ENCODE peak calls at places on chromosomes 6 and 20, in ten cellular contexts. Q, I, U, F, X, T, N, G, C and L are unnamed samples.
A peak's percentile ranks its signal among the peaks of the same experiment; 100 is the strongest.

GRCh38 chr6:107740496-107741190 is 83.5 kb downstream of the SCML4 start:
- DNase-seq in Q (no peak), X (no peak), T (no peak), I (no peak), U (no peak), N (no peak), G (no peak), F (no peak), C (no peak), L (no peak)

GRCh38 chr20:16257813-16258430 is 315.3 kb downstream of the KIF16B start:
- DNase-seq in G (no peak), X (no peak), C (no peak), N (no peak), U (no peak), Q (no peak), F (no peak), T (no peak), I (no peak), L (no peak)

GRCh38 chr6:28615955-28616747 is 90.5 kb downstream of the GPX5 start:
- DNase-seq in T (no peak), U (no peak), C (no peak), X (no peak), N (no peak), Q (no peak), F (no peak), I (no peak), G (no peak), L (no peak)

GRCh38 chr6:44704240-44705150 is 317.0 kb downstream of the CDC5L start:
- DNase-seq in X (no peak), I (no peak), N (no peak), U (no peak), G (no peak), T (no peak), C (no peak), F (no peak), Q (no peak), L (no peak)

GRCh38 chr20:48538856-48539255 is 288.9 kb downstream of the PREX1 start:
- DNase-seq in I (no peak), G (no peak), X (no peak), N (no peak), U (no peak), C (no peak), Q (no peak), T (no peak), F (no peak), L (no peak)

GRCh38 chr20:49112596-49113274 is 66.6 kb downstream of the CSE1L start:
- DNase-seq in T (no peak), F (peak; percentile 20), N (no peak), I (no peak), Q (no peak), X (no peak), C (no peak), U (no peak), G (no peak), L (no peak)

GRCh38 chr20:32674362-32674789 is 635 bp upstream of the C20orf203 start:
- DNase-seq in C (peak; percentile 68), F (peak; percentile 60), Q (peak; percentile 50), G (peak; percentile 65), N (no peak), U (peak; percentile 64), I (peak; percentile 24), X (peak; percentile 56), T (peak; percentile 37), L (peak; percentile 17)

GRCh38 chr6:64831680-64832079 is 875.3 kb downstream of the EYS start:
- DNase-seq in Q (no peak), F (no peak), T (no peak), X (no peak), G (no peak), U (no peak), C (no peak), N (no peak), I (no peak), L (no peak)

GRCh38 chr6:76495909-76496308 is 423.4 kb upstream of the IMPG1 start:
- DNase-seq in Q (no peak), T (no peak), C (no peak), I (no peak), N (no peak), X (no peak), F (no peak), G (no peak), U (no peak), L (no peak)

GRCh38 chr6:165321555-165322145 is 12.2 kb upstream of the C6orf118 start:
- DNase-seq in T (no peak), C (no peak), U (no peak), G (no peak), I (no peak), N (no peak), Q (no peak), F (no peak), X (no peak), L (no peak)

GRCh38 chr6:148701393-148701774 is 45.4 kb upstream of the UST start:
- DNase-seq in C (no peak), N (no peak), G (no peak), T (no peak), I (no peak), X (no peak), F (no peak), Q (no peak), U (no peak), L (no peak)
- H3K4me3 ChIP-seq in C (peak overlapping the region; percentile 60), N (peak overlapping the region; percentile 41), G (no peak overlapping the region), T (no peak overlapping the region), I (peak overlapping the region; percentile 35), X (peak overlapping the region; percentile 36), F (no peak overlapping the region), Q (peak overlapping the region; percentile 48), U (no peak overlapping the region), L (no peak overlapping the region)

GRCh38 chr6:14540276-14540675 is 422.7 kb downstream of the CD83 start:
- DNase-seq in G (peak; percentile 10), F (peak; percentile 76), U (no peak), Q (no peak), C (peak; percentile 73), N (no peak), T (no peak), X (no peak), I (peak; percentile 32), L (peak; percentile 74)

GRCh38 chr6:14542670-14543366 is 425.2 kb downstream of the CD83 start:
- DNase-seq in G (peak; percentile 36), U (peak; percentile 34), N (peak; percentile 79), F (peak; percentile 95), Q (no peak), X (no peak), T (no peak), C (no peak), I (peak; percentile 33), L (no peak)

GRCh38 chr6:14533446-14533845 is 415.9 kb downstream of the CD83 start:
- DNase-seq in T (no peak), Q (no peak), I (no peak), U (no peak), C (no peak), G (no peak), F (no peak), N (no peak), X (no peak), L (peak; percentile 28)

GRCh38 chr6:14540859-14541540 is 423.4 kb downstream of the CD83 start:
- DNase-seq in G (no peak), Q (no peak), N (no peak), I (no peak), F (no peak), C (no peak), T (no peak), U (no peak), X (no peak), L (no peak)

DNA sequence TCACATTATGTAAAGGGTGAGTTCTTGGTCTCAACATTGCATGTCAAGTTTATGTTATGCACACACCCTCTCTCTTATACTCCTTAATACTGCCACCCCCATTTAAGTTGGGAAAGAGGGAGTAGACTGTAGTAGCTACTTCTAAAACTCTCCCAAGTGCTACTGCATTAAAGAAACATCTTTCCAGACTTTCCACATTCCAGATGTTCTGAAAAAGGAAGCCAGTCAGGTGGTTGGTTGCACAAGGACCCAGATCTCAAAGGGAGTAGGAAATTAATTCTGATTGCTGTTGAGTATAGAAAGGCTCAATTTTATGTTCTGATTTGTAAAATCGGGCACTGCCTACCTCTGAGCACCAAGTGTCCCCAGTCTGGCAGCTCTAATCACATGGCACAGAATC is 419.5 kb downstream of the CD83 start:
- DNase-seq in T (no peak), I (no peak), N (no peak), X (no peak), U (no peak), F (peak; percentile 59), G (no peak), C (no peak), Q (no peak), L (no peak)
- TF ChIP-seq CTCF in T (no peak), I (no peak), N (no peak), X (no peak), U (no peak), F (no peak), G (no peak), C (no peak), Q (no peak), L (no peak)

GRCh38 chr6:32849126-32849525 is 4.4 kb downstream of the TAP1 start:
- DNase-seq in T (no peak), X (no peak), F (no peak), I (no peak), C (no peak), U (no peak), G (no peak), Q (no peak), N (no peak), L (no peak)

GRCh38 chr6:32847004-32847403 is 3.2 kb upstream of the PSMB8 start:
- DNase-seq in T (no peak), N (no peak), F (no peak), C (no peak), G (no peak), Q (no peak), I (no peak), X (no peak), U (no peak), L (no peak)

GRCh38 chr6:32844839-32845372 is 1.1 kb upstream of the PSMB8 start:
- DNase-seq in G (no peak), T (no peak), Q (no peak), U (no peak), C (no peak), X (no peak), I (no peak), N (no peak), F (no peak), L (no peak)

GRCh38 chr6:32845381-32845884 is 1.6 kb upstream of the PSMB8 start:
- DNase-seq in X (peak; percentile 46), C (no peak), F (no peak), Q (no peak), N (no peak), U (no peak), T (peak; percentile 27), G (no peak), I (no peak), L (no peak)

GRCh38 chr6:32847795-32848194 is 3.9 kb upstream of the PSMB8 start:
- DNase-seq in N (no peak), I (no peak), Q (no peak), C (no peak), X (no peak), U (no peak), F (no peak), T (no peak), G (no peak), L (no peak)
- H3K4me3 ChIP-seq in N (no peak overlapping the region), I (no peak overlapping the region), Q (no peak overlapping the region), C (no peak overlapping the region), X (peak overlapping the region; percentile 6), U (no peak overlapping the region), F (no peak overlapping the region), T (no peak overlapping the region), G (no peak overlapping the region), L (no peak overlapping the region)

DNA sequence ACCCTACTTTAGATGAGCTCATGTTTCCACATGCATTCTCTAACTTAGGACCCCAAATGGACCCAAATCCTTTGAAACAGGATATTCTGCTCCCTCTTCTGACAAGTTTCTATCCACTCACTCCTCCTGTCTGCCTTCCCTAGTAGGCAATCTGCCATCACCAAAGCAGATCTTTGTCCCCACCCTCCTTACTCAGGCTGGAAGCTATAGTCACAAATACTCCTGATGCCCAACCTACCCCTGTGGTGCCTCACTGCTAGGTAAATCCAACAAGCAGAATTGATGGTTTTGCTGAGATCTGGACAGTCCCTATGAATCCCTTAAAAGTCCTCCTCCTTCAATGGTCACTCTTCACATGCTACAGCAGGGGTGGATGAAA is 21.7 kb downstream of the ELOVL5 start:
- DNase-seq in C (no peak), I (no peak), F (peak; percentile 55), T (no peak), X (no peak), Q (no peak), U (no peak), N (no peak), G (no peak), L (no peak)
- TF ChIP-seq CTCF in C (no peak), I (no peak), F (no peak), T (no peak), X (no peak), Q (no peak), U (no peak), N (no peak), G (no peak), L (no peak)